ENCODE peak calls at places on chromosomes 5 and 9, in seven cellular contexts. One of them, this sample, is unnamed.

GRCh38 chr9:16442622-16443021 is 427.8 kb downstream of the BNC2 start:
- DNase-seq in RWPE1: peak
- DNase-seq in neuronal stem cell: no peak
- DNase-seq in sigmoid colon: peak
- DNase-seq in psoas muscle: peak
- DNase-seq in CD8-positive, alpha-beta memory T cell: no peak
- DNase-seq in transverse colon: no peak
- DNase-seq in this sample: no peak

GRCh38 chr9:105554042-105554441 is 3.9 kb upstream of the FKTN start:
- DNase-seq in RWPE1: no peak
- DNase-seq in neuronal stem cell: no peak
- DNase-seq in sigmoid colon: no peak
- DNase-seq in psoas muscle: no peak
- DNase-seq in CD8-positive, alpha-beta memory T cell: no peak
- DNase-seq in transverse colon: no peak
- DNase-seq in this sample: no peak

GRCh38 chr5:2744485-2744884 is 7.0 kb downstream of the IRX2 start:
- DNase-seq in RWPE1: no peak
- DNase-seq in neuronal stem cell: no peak
- DNase-seq in sigmoid colon: no peak
- DNase-seq in psoas muscle: no peak
- DNase-seq in CD8-positive, alpha-beta memory T cell: no peak
- DNase-seq in transverse colon: no peak
- DNase-seq in this sample: no peak

GRCh38 chr9:20649381-20649780 is 27.1 kb upstream of the MLLT3 start:
- DNase-seq in RWPE1: no peak
- DNase-seq in neuronal stem cell: no peak
- DNase-seq in sigmoid colon: no peak
- DNase-seq in psoas muscle: no peak
- DNase-seq in CD8-positive, alpha-beta memory T cell: no peak
- DNase-seq in transverse colon: no peak
- DNase-seq in this sample: no peak

GRCh38 chr9:95696701-95697100 is 178.8 kb upstream of the ERCC6L2 start:
- DNase-seq in RWPE1: no peak
- DNase-seq in neuronal stem cell: no peak
- DNase-seq in sigmoid colon: no peak
- DNase-seq in psoas muscle: no peak
- DNase-seq in CD8-positive, alpha-beta memory T cell: no peak
- DNase-seq in transverse colon: peak
- DNase-seq in this sample: no peak

GRCh38 chr5:149400304-149400703 is 21.2 kb upstream of the IL17B start:
- DNase-seq in RWPE1: no peak
- DNase-seq in neuronal stem cell: no peak
- DNase-seq in sigmoid colon: peak
- DNase-seq in psoas muscle: no peak
- DNase-seq in CD8-positive, alpha-beta memory T cell: no peak
- DNase-seq in transverse colon: no peak
- DNase-seq in this sample: no peak

GRCh38 chr9:74413876-74414275 is 83.3 kb upstream of the RORB start:
- DNase-seq in RWPE1: no peak
- DNase-seq in neuronal stem cell: no peak
- DNase-seq in sigmoid colon: no peak
- DNase-seq in psoas muscle: no peak
- DNase-seq in CD8-positive, alpha-beta memory T cell: no peak
- DNase-seq in transverse colon: no peak
- DNase-seq in this sample: no peak

GRCh38 chr5:60323596-60323995 is 376.4 kb downstream of the DEPDC1B start:
- DNase-seq in RWPE1: no peak
- DNase-seq in neuronal stem cell: peak
- DNase-seq in sigmoid colon: no peak
- DNase-seq in psoas muscle: no peak
- DNase-seq in CD8-positive, alpha-beta memory T cell: no peak
- DNase-seq in transverse colon: no peak
- DNase-seq in this sample: no peak

GRCh38 chr9:137323531-137324331 is 21.7 kb upstream of the NRARP start:
- DNase-seq in RWPE1: no peak
- DNase-seq in neuronal stem cell: no peak
- DNase-seq in sigmoid colon: peak
- DNase-seq in psoas muscle: no peak
- DNase-seq in CD8-positive, alpha-beta memory T cell: no peak
- DNase-seq in transverse colon: no peak
- DNase-seq in this sample: no peak

GRCh38 chr9:83355729-83356128 is 182.5 kb downstream of the FRMD3 start:
- DNase-seq in RWPE1: no peak
- DNase-seq in neuronal stem cell: no peak
- DNase-seq in sigmoid colon: no peak
- DNase-seq in psoas muscle: no peak
- DNase-seq in CD8-positive, alpha-beta memory T cell: no peak
- DNase-seq in transverse colon: no peak
- DNase-seq in this sample: no peak

GRCh38 chr5:151950681-151951080 is 26.0 kb upstream of the GLRA1 start:
- DNase-seq in RWPE1: no peak
- DNase-seq in neuronal stem cell: no peak
- DNase-seq in sigmoid colon: no peak
- DNase-seq in psoas muscle: no peak
- DNase-seq in CD8-positive, alpha-beta memory T cell: no peak
- DNase-seq in transverse colon: no peak
- DNase-seq in this sample: no peak

GRCh38 chr5:178790371-178790770 is 59.9 kb upstream of the ZNF354A start:
- DNase-seq in RWPE1: peak
- DNase-seq in neuronal stem cell: no peak
- DNase-seq in sigmoid colon: peak
- DNase-seq in psoas muscle: no peak
- DNase-seq in CD8-positive, alpha-beta memory T cell: no peak
- DNase-seq in transverse colon: no peak
- DNase-seq in this sample: no peak

DNA sequence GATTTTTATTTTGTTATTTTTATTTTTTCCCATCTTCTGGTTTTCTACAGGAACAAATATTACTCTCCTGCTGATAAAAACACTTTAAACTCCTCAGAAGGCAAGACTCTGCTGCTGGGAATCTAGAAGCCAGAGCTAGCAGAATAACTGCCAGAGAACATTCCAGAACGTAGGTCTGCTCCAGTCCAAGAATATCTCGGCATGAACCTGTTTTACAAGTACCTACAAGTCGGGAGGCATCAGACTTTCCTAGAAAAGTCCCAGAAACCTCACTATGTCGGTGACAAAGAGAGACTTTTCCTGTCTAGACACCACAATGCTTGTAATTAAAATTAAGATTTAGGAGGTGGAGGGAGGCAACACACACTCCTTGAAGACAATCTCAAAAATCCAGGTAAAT is 41.4 kb downstream of the FABP6 start:
- DNase-seq in RWPE1: no peak
- DNase-seq in neuronal stem cell: no peak
- DNase-seq in sigmoid colon: no peak
- DNase-seq in psoas muscle: no peak
- DNase-seq in CD8-positive, alpha-beta memory T cell: no peak
- DNase-seq in transverse colon: no peak
- DNase-seq in this sample: no peak
- H3K27ac ChIP-seq in RWPE1: peak
- H3K27ac ChIP-seq in neuronal stem cell: no peak
- H3K27ac ChIP-seq in sigmoid colon: no peak
- H3K27ac ChIP-seq in psoas muscle: no peak
- H3K27ac ChIP-seq in CD8-positive, alpha-beta memory T cell: no peak
- H3K27ac ChIP-seq in transverse colon: peak
- H3K27ac ChIP-seq in this sample: no peak

GRCh38 chr9:3447813-3448212 is 78.0 kb downstream of the RFX3 start:
- DNase-seq in RWPE1: no peak
- DNase-seq in neuronal stem cell: no peak
- DNase-seq in sigmoid colon: no peak
- DNase-seq in psoas muscle: no peak
- DNase-seq in CD8-positive, alpha-beta memory T cell: no peak
- DNase-seq in transverse colon: no peak
- DNase-seq in this sample: no peak
- H3K27ac ChIP-seq in RWPE1: no peak
- H3K27ac ChIP-seq in neuronal stem cell: no peak
- H3K27ac ChIP-seq in sigmoid colon: no peak
- H3K27ac ChIP-seq in psoas muscle: no peak
- H3K27ac ChIP-seq in CD8-positive, alpha-beta memory T cell: no peak
- H3K27ac ChIP-seq in transverse colon: no peak
- H3K27ac ChIP-seq in this sample: no peak

GRCh38 chr5:142926549-142926948 is 156.4 kb downstream of the ARHGAP26 start:
- DNase-seq in RWPE1: no peak
- DNase-seq in neuronal stem cell: no peak
- DNase-seq in sigmoid colon: no peak
- DNase-seq in psoas muscle: no peak
- DNase-seq in CD8-positive, alpha-beta memory T cell: no peak
- DNase-seq in transverse colon: no peak
- DNase-seq in this sample: no peak

GRCh38 chr5:142924135-142924883 is 154.1 kb downstream of the ARHGAP26 start:
- DNase-seq in RWPE1: peak
- DNase-seq in neuronal stem cell: no peak
- DNase-seq in sigmoid colon: no peak
- DNase-seq in psoas muscle: no peak
- DNase-seq in CD8-positive, alpha-beta memory T cell: no peak
- DNase-seq in transverse colon: no peak
- DNase-seq in this sample: no peak

GRCh38 chr5:142922223-142922952 is 152.2 kb downstream of the ARHGAP26 start:
- DNase-seq in RWPE1: peak
- DNase-seq in neuronal stem cell: no peak
- DNase-seq in sigmoid colon: no peak
- DNase-seq in psoas muscle: no peak
- DNase-seq in CD8-positive, alpha-beta memory T cell: no peak
- DNase-seq in transverse colon: no peak
- DNase-seq in this sample: no peak

GRCh38 chr5:142929602-142930001 is 159.4 kb downstream of the ARHGAP26 start:
- DNase-seq in RWPE1: no peak
- DNase-seq in neuronal stem cell: no peak
- DNase-seq in sigmoid colon: no peak
- DNase-seq in psoas muscle: no peak
- DNase-seq in CD8-positive, alpha-beta memory T cell: peak
- DNase-seq in transverse colon: peak
- DNase-seq in this sample: peak

GRCh38 chr5:142925795-142926194 is 155.6 kb downstream of the ARHGAP26 start:
- DNase-seq in RWPE1: peak
- DNase-seq in neuronal stem cell: no peak
- DNase-seq in sigmoid colon: no peak
- DNase-seq in psoas muscle: no peak
- DNase-seq in CD8-positive, alpha-beta memory T cell: no peak
- DNase-seq in transverse colon: no peak
- DNase-seq in this sample: no peak
- H3K27ac ChIP-seq in RWPE1: no peak
- H3K27ac ChIP-seq in neuronal stem cell: no peak
- H3K27ac ChIP-seq in sigmoid colon: peak
- H3K27ac ChIP-seq in psoas muscle: peak
- H3K27ac ChIP-seq in CD8-positive, alpha-beta memory T cell: no peak
- H3K27ac ChIP-seq in transverse colon: peak
- H3K27ac ChIP-seq in this sample: no peak

GRCh38 chr9:127241354-127241753 is 23.2 kb upstream of the GARNL3 start:
- DNase-seq in RWPE1: no peak
- DNase-seq in neuronal stem cell: no peak
- DNase-seq in sigmoid colon: no peak
- DNase-seq in psoas muscle: no peak
- DNase-seq in CD8-positive, alpha-beta memory T cell: no peak
- DNase-seq in transverse colon: no peak
- DNase-seq in this sample: no peak

GRCh38 chr9:127244609-127245601 is 19.7 kb upstream of the GARNL3 start:
- DNase-seq in RWPE1: peak
- DNase-seq in neuronal stem cell: peak
- DNase-seq in sigmoid colon: peak
- DNase-seq in psoas muscle: peak
- DNase-seq in CD8-positive, alpha-beta memory T cell: peak
- DNase-seq in transverse colon: peak
- DNase-seq in this sample: peak

GRCh38 chr9:127248241-127248640 is 16.3 kb upstream of the GARNL3 start:
- DNase-seq in RWPE1: no peak
- DNase-seq in neuronal stem cell: no peak
- DNase-seq in sigmoid colon: no peak
- DNase-seq in psoas muscle: no peak
- DNase-seq in CD8-positive, alpha-beta memory T cell: no peak
- DNase-seq in transverse colon: no peak
- DNase-seq in this sample: no peak

GRCh38 chr9:127249877-127250276 is 14.7 kb upstream of the GARNL3 start:
- DNase-seq in RWPE1: no peak
- DNase-seq in neuronal stem cell: no peak
- DNase-seq in sigmoid colon: no peak
- DNase-seq in psoas muscle: no peak
- DNase-seq in CD8-positive, alpha-beta memory T cell: no peak
- DNase-seq in transverse colon: no peak
- DNase-seq in this sample: no peak

DNA sequence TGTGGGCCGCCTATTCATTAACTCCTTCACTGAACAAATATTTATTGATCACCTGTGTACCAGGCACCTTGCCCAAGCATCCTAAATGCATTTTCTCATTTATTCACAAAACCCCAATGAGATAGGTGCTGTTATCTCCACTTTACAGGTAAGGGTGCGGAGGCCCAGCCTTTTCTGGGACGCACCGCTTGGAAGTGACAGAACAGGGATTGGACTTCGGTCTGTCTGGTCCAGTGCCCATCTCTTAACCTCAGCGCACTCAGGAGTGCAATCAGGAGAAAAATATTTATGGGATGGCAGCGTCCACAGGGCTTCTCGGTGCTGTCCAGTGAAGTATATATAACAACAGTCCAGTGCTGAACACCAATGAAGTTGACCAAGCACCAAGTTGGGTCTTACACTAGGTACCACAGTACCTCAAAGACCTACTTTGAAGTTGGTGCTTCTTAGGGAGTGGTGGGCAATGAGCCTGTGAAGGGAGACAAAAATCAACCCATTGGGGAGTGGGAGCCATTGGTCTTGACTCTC is 18.9 kb upstream of the GARNL3 start:
- DNase-seq in RWPE1: no peak
- DNase-seq in neuronal stem cell: no peak
- DNase-seq in sigmoid colon: no peak
- DNase-seq in psoas muscle: no peak
- DNase-seq in CD8-positive, alpha-beta memory T cell: no peak
- DNase-seq in transverse colon: no peak
- DNase-seq in this sample: no peak
- H3K27ac ChIP-seq in RWPE1: peak
- H3K27ac ChIP-seq in neuronal stem cell: no peak
- H3K27ac ChIP-seq in sigmoid colon: peak
- H3K27ac ChIP-seq in psoas muscle: no peak
- H3K27ac ChIP-seq in CD8-positive, alpha-beta memory T cell: no peak
- H3K27ac ChIP-seq in transverse colon: no peak
- H3K27ac ChIP-seq in this sample: no peak

GRCh38 chr9:93268551-93269314 is 84.8 kb downstream of the WNK2 start:
- DNase-seq in RWPE1: no peak
- DNase-seq in neuronal stem cell: no peak
- DNase-seq in sigmoid colon: peak
- DNase-seq in psoas muscle: peak
- DNase-seq in CD8-positive, alpha-beta memory T cell: no peak
- DNase-seq in transverse colon: peak
- DNase-seq in this sample: peak

GRCh38 chr9:93266521-93267001 is 82.6 kb downstream of the WNK2 start:
- DNase-seq in RWPE1: no peak
- DNase-seq in neuronal stem cell: no peak
- DNase-seq in sigmoid colon: peak
- DNase-seq in psoas muscle: peak
- DNase-seq in CD8-positive, alpha-beta memory T cell: no peak
- DNase-seq in transverse colon: no peak
- DNase-seq in this sample: no peak

GRCh38 chr9:93267091-93267541 is 83.2 kb downstream of the WNK2 start:
- DNase-seq in RWPE1: no peak
- DNase-seq in neuronal stem cell: no peak
- DNase-seq in sigmoid colon: peak
- DNase-seq in psoas muscle: peak
- DNase-seq in CD8-positive, alpha-beta memory T cell: no peak
- DNase-seq in transverse colon: no peak
- DNase-seq in this sample: no peak

GRCh38 chr9:93265972-93266371 is 82.0 kb downstream of the WNK2 start:
- DNase-seq in RWPE1: no peak
- DNase-seq in neuronal stem cell: no peak
- DNase-seq in sigmoid colon: peak
- DNase-seq in psoas muscle: no peak
- DNase-seq in CD8-positive, alpha-beta memory T cell: no peak
- DNase-seq in transverse colon: no peak
- DNase-seq in this sample: no peak

GRCh38 chr9:93267681-93268505 is 84.0 kb downstream of the WNK2 start:
- DNase-seq in RWPE1: no peak
- DNase-seq in neuronal stem cell: no peak
- DNase-seq in sigmoid colon: peak
- DNase-seq in psoas muscle: peak
- DNase-seq in CD8-positive, alpha-beta memory T cell: no peak
- DNase-seq in transverse colon: no peak
- DNase-seq in this sample: no peak
- H3K27ac ChIP-seq in RWPE1: no peak
- H3K27ac ChIP-seq in neuronal stem cell: no peak
- H3K27ac ChIP-seq in sigmoid colon: no peak
- H3K27ac ChIP-seq in psoas muscle: no peak
- H3K27ac ChIP-seq in CD8-positive, alpha-beta memory T cell: no peak
- H3K27ac ChIP-seq in transverse colon: peak
- H3K27ac ChIP-seq in this sample: no peak